ENCODE peak calls at places on chromosomes 11 and 22, in six cellular contexts. M is T1000; X is K562; A is activated CD4-positive, CD25-positive, alpha-beta regulatory T cell; W is hepatocyte; I is AG20443. P is an unnamed sample.
A peak's percentile ranks its signal among the peaks of the same experiment; 100 is the strongest.

GRCh38 chr22:37415210-37415609 is 12.1 kb downstream of the ELFN2 start:
- DNase-seq in M (no peak), I (no peak), X (no peak), W (no peak), A (no peak), P (no peak)

GRCh38 chr11:116732740-116733385 is 39.9 kb downstream of the BUD13 start:
- DNase-seq in I (peak; percentile 94), X (peak; percentile 84), A (peak; percentile 24), M (no peak), W (peak; percentile 84), P (peak; percentile 67)

GRCh38 chr11:36487619-36488018 is 22.5 kb downstream of the TRAF6 start:
- DNase-seq in W (no peak), M (no peak), A (no peak), I (no peak), X (no peak), P (no peak)

GRCh38 chr11:396948-397548 is 3.0 kb downstream of the PKP3 start:
- DNase-seq in W (no peak), A (no peak), M (no peak), X (no peak), I (peak; percentile 90), P (no peak)

GRCh38 chr11:102430158-102430836 is 22.3 kb downstream of the TMEM123 start:
- DNase-seq in W (no peak), A (no peak), X (no peak), M (no peak), I (no peak), P (no peak)

GRCh38 chr11:129374081-129374992 is 1.3 kb upstream of the BARX2 start:
- DNase-seq in I (peak; percentile 24), A (no peak), X (no peak), W (no peak), M (no peak), P (peak; percentile 1)

GRCh38 chr22:36350751-36351594 is 36.8 kb downstream of the MYH9 start:
- DNase-seq in I (peak; percentile 41), W (peak; percentile 47), M (no peak), X (no peak), A (no peak), P (peak; percentile 66)

GRCh38 chr22:20267441-20268288 is 453 bp downstream of the RTN4R start:
- DNase-seq in M (no peak), I (no peak), W (no peak), A (no peak), X (peak; percentile 79), P (peak; percentile 6)